ENCODE peak calls at places on chromosomes 5 and 9, in six cellular contexts. One of them, this sample, is unnamed.

GRCh38 chr5:94754824-94755223 is 136.4 kb downstream of the SLF1 start:
- DNase-seq in heart left ventricle: no peak
- DNase-seq in AG04450: no peak
- DNase-seq in mucosa of descending colon: no peak
- DNase-seq in AG09309: no peak
- DNase-seq in foreskin fibroblast: peak
- DNase-seq in this sample: no peak

GRCh38 chr9:98185611-98186171 is 6.7 kb downstream of the CORO2A start:
- DNase-seq in heart left ventricle: no peak
- DNase-seq in AG09309: no peak
- DNase-seq in mucosa of descending colon: no peak
- DNase-seq in foreskin fibroblast: no peak
- DNase-seq in AG04450: no peak
- DNase-seq in this sample: peak

GRCh38 chr9:124006448-124007156 is 5.0 kb upstream of the LHX2 start:
- DNase-seq in mucosa of descending colon: no peak
- DNase-seq in AG09309: no peak
- DNase-seq in AG04450: no peak
- DNase-seq in heart left ventricle: no peak
- DNase-seq in foreskin fibroblast: no peak
- DNase-seq in this sample: no peak

GRCh38 chr9:133492061-133493021 is 13.4 kb upstream of the SLC2A6 start:
- DNase-seq in foreskin fibroblast: no peak
- DNase-seq in heart left ventricle: no peak
- DNase-seq in AG09309: no peak
- DNase-seq in mucosa of descending colon: no peak
- DNase-seq in AG04450: no peak
- DNase-seq in this sample: no peak

GRCh38 chr9:23686257-23686656 is 139.8 kb downstream of the ELAVL2 start:
- DNase-seq in AG04450: no peak
- DNase-seq in foreskin fibroblast: no peak
- DNase-seq in AG09309: no peak
- DNase-seq in mucosa of descending colon: no peak
- DNase-seq in heart left ventricle: no peak
- DNase-seq in this sample: no peak

GRCh38 chr5:120382813-120383212 is 81.3 kb upstream of the PRR16 start:
- DNase-seq in foreskin fibroblast: peak
- DNase-seq in AG04450: no peak
- DNase-seq in heart left ventricle: no peak
- DNase-seq in mucosa of descending colon: no peak
- DNase-seq in AG09309: no peak
- DNase-seq in this sample: no peak

GRCh38 chr5:90293931-90294330 is 115.6 kb downstream of the CETN3 start:
- DNase-seq in foreskin fibroblast: no peak
- DNase-seq in AG09309: no peak
- DNase-seq in AG04450: no peak
- DNase-seq in heart left ventricle: no peak
- DNase-seq in mucosa of descending colon: no peak
- DNase-seq in this sample: peak

GRCh38 chr9:114911167-114911821 is 19.1 kb downstream of the TNFSF8 start:
- DNase-seq in AG09309: no peak
- DNase-seq in foreskin fibroblast: peak
- DNase-seq in mucosa of descending colon: peak
- DNase-seq in heart left ventricle: no peak
- DNase-seq in AG04450: no peak
- DNase-seq in this sample: peak

GRCh38 chr5:102910240-102911226 is 155.4 kb downstream of the PAM start:
- DNase-seq in heart left ventricle: no peak
- DNase-seq in AG04450: peak
- DNase-seq in foreskin fibroblast: peak
- DNase-seq in AG09309: peak
- DNase-seq in mucosa of descending colon: no peak
- DNase-seq in this sample: peak

GRCh38 chr5:181164076-181164952 is 16.9 kb downstream of the OR2V2 start:
- DNase-seq in heart left ventricle: no peak
- DNase-seq in AG04450: no peak
- DNase-seq in foreskin fibroblast: peak
- DNase-seq in mucosa of descending colon: no peak
- DNase-seq in AG09309: no peak
- DNase-seq in this sample: no peak

GRCh38 chr5:154370730-154371334 is 75.0 kb upstream of the SAP30L start:
- DNase-seq in AG04450: no peak
- DNase-seq in AG09309: no peak
- DNase-seq in foreskin fibroblast: peak
- DNase-seq in heart left ventricle: peak
- DNase-seq in mucosa of descending colon: no peak
- DNase-seq in this sample: no peak

GRCh38 chr5:112492291-112492690 is 73.2 kb upstream of the EPB41L4A start:
- DNase-seq in mucosa of descending colon: peak
- DNase-seq in foreskin fibroblast: peak
- DNase-seq in heart left ventricle: peak
- DNase-seq in AG04450: peak
- DNase-seq in AG09309: no peak
- DNase-seq in this sample: peak

GRCh38 chr9:38621434-38622082 is 1.2 kb upstream of the ANKRD18A start:
- DNase-seq in mucosa of descending colon: peak
- DNase-seq in foreskin fibroblast: peak
- DNase-seq in heart left ventricle: no peak
- DNase-seq in AG04450: no peak
- DNase-seq in AG09309: no peak
- DNase-seq in this sample: no peak

GRCh38 chr5:96718635-96719077 is 56.5 kb downstream of the CAST start:
- DNase-seq in AG09309: no peak
- DNase-seq in AG04450: no peak
- DNase-seq in heart left ventricle: peak
- DNase-seq in mucosa of descending colon: peak
- DNase-seq in foreskin fibroblast: no peak
- DNase-seq in this sample: no peak

GRCh38 chr9:38234479-38234878 is 158.0 kb upstream of the ALDH1B1 start:
- DNase-seq in AG09309: no peak
- DNase-seq in heart left ventricle: no peak
- DNase-seq in mucosa of descending colon: no peak
- DNase-seq in foreskin fibroblast: no peak
- DNase-seq in AG04450: no peak
- DNase-seq in this sample: no peak

GRCh38 chr9:106864533-106865143 is 1.7 kb downstream of the ZNF462 start:
- DNase-seq in AG04450: no peak
- DNase-seq in AG09309: no peak
- DNase-seq in heart left ventricle: no peak
- DNase-seq in foreskin fibroblast: peak
- DNase-seq in mucosa of descending colon: peak
- DNase-seq in this sample: peak

GRCh38 chr9:21047315-21047714 is 15.9 kb upstream of the HACD4 start:
- DNase-seq in AG04450: no peak
- DNase-seq in foreskin fibroblast: no peak
- DNase-seq in heart left ventricle: no peak
- DNase-seq in mucosa of descending colon: no peak
- DNase-seq in AG09309: no peak
- DNase-seq in this sample: peak

GRCh38 chr9:92481029-92481633 is 1.2 kb downstream of the ASPN start:
- DNase-seq in heart left ventricle: no peak
- DNase-seq in AG04450: no peak
- DNase-seq in foreskin fibroblast: peak
- DNase-seq in mucosa of descending colon: no peak
- DNase-seq in AG09309: no peak
- DNase-seq in this sample: peak

GRCh38 chr5:154223320-154223719 is 32.8 kb downstream of the GALNT10 start:
- DNase-seq in mucosa of descending colon: no peak
- DNase-seq in AG09309: no peak
- DNase-seq in AG04450: no peak
- DNase-seq in foreskin fibroblast: no peak
- DNase-seq in heart left ventricle: no peak
- DNase-seq in this sample: no peak

GRCh38 chr9:105993051-105993854 is 298.9 kb downstream of the TMEM38B start:
- DNase-seq in foreskin fibroblast: no peak
- DNase-seq in AG09309: no peak
- DNase-seq in mucosa of descending colon: no peak
- DNase-seq in AG04450: no peak
- DNase-seq in heart left ventricle: no peak
- DNase-seq in this sample: no peak

GRCh38 chr9:130463141-130463540 is 18.4 kb downstream of the ASS1 start:
- DNase-seq in heart left ventricle: no peak
- DNase-seq in AG09309: no peak
- DNase-seq in AG04450: no peak
- DNase-seq in foreskin fibroblast: no peak
- DNase-seq in mucosa of descending colon: no peak
- DNase-seq in this sample: no peak

GRCh38 chr5:101782352-101783087 is 513.6 kb downstream of the SLCO4C1 start:
- DNase-seq in AG04450: no peak
- DNase-seq in heart left ventricle: no peak
- DNase-seq in AG09309: no peak
- DNase-seq in mucosa of descending colon: no peak
- DNase-seq in foreskin fibroblast: no peak
- DNase-seq in this sample: no peak

GRCh38 chr5:1190296-1190695 is 11.1 kb upstream of the SLC6A19 start:
- DNase-seq in foreskin fibroblast: no peak
- DNase-seq in heart left ventricle: no peak
- DNase-seq in AG09309: no peak
- DNase-seq in AG04450: no peak
- DNase-seq in mucosa of descending colon: no peak
- DNase-seq in this sample: no peak

GRCh38 chr9:123637940-123638634 is 282.1 kb downstream of the CRB2 start:
- DNase-seq in heart left ventricle: no peak
- DNase-seq in AG09309: peak
- DNase-seq in foreskin fibroblast: no peak
- DNase-seq in AG04450: no peak
- DNase-seq in mucosa of descending colon: peak
- DNase-seq in this sample: no peak

GRCh38 chr5:88287302-88287701 is 18.7 kb upstream of the TMEM161B start:
- DNase-seq in mucosa of descending colon: no peak
- DNase-seq in AG09309: no peak
- DNase-seq in foreskin fibroblast: no peak
- DNase-seq in AG04450: no peak
- DNase-seq in heart left ventricle: no peak
- DNase-seq in this sample: no peak

DNA sequence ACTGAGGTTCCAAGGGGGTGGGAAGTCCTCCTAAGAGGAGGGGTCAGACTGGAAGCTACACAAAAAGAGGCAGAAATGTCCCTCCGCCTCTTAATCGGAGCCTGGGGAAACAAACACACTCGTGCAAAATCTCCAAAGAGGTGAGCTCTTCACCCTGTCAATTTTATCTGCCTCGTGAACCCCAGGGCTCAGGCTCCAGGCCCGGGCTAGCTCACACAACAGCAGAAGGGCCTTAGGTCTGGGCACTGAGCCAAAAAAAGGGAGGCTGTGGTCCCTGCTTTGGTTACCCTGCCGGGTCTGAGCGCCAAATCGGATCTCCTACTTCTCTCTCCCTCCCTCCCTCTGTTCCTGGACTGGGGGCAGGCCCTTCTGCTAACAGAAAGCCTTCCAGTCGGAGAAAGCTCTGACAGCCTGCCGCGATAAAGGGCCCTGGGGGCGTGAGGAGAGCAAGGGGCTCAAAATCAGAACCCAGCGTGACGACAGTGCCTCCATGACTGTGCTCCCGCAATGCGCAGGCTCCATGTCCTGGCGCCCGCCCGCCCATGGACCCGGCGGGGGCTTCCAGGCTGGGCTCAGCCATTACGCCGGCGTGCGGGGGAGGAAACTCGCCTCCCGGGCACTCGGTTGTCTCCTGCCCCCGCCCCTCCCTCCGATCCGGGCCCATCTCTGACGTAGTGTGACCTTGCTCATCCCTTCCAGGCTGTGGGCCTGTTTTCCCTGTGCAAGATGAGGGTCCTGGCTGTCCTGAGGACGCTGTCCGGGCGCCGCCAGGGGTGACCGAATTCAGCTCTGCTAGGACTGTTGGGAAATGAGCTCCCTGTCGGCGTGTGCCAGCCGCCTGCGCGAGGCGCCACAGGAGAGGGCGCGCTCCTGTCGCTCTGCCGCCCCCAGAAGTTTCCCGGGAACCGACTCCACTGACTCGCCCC is 865 bp upstream of the SLC22A4 start:
- DNase-seq in AG04450: peak
- DNase-seq in AG09309: no peak
- DNase-seq in foreskin fibroblast: peak
- DNase-seq in heart left ventricle: peak
- DNase-seq in mucosa of descending colon: peak
- DNase-seq in this sample: peak
- TF ChIP-seq CTCF in AG04450: peak
- TF ChIP-seq CTCF in AG09309: peak
- TF ChIP-seq CTCF in foreskin fibroblast: peak
- TF ChIP-seq CTCF in heart left ventricle: no peak
- TF ChIP-seq CTCF in mucosa of descending colon: no peak
- TF ChIP-seq CTCF in this sample: peak

DNA sequence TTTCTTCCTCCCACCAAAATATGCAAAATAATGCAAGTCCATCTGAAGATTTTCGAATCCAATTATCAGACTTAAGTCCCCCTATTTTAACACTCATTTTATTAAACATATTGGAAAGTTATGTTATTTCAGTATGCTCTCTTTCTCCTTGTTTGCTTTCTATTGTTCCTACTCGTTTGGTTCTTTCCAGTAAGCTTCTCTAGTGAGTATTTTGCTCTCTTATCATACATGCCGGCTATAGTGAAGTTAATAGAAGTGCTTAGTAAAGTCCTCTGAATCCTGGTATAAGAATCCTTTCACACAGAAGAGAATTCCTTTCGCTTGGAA is 496 bp downstream of the ALDH1A1 start:
- DNase-seq in AG04450: no peak
- DNase-seq in mucosa of descending colon: no peak
- DNase-seq in AG09309: no peak
- DNase-seq in foreskin fibroblast: no peak
- DNase-seq in heart left ventricle: no peak
- DNase-seq in this sample: no peak
- H3K4me3 ChIP-seq in AG04450: no peak
- H3K4me3 ChIP-seq in mucosa of descending colon: no peak
- H3K4me3 ChIP-seq in AG09309: no peak
- H3K4me3 ChIP-seq in foreskin fibroblast: peak
- H3K4me3 ChIP-seq in heart left ventricle: peak
- H3K4me3 ChIP-seq in this sample: no peak

GRCh38 chr5:150523472-150524350 is 15.8 kb downstream of the NDST1 start:
- DNase-seq in AG09309: peak
- DNase-seq in foreskin fibroblast: peak
- DNase-seq in mucosa of descending colon: peak
- DNase-seq in AG04450: peak
- DNase-seq in heart left ventricle: peak
- DNase-seq in this sample: peak

GRCh38 chr5:150520747-150521521 is 13.0 kb downstream of the NDST1 start:
- DNase-seq in foreskin fibroblast: no peak
- DNase-seq in AG09309: no peak
- DNase-seq in AG04450: no peak
- DNase-seq in mucosa of descending colon: no peak
- DNase-seq in heart left ventricle: no peak
- DNase-seq in this sample: no peak

GRCh38 chr5:150521939-150522503 is 14.1 kb downstream of the NDST1 start:
- DNase-seq in mucosa of descending colon: no peak
- DNase-seq in AG09309: no peak
- DNase-seq in AG04450: no peak
- DNase-seq in heart left ventricle: no peak
- DNase-seq in foreskin fibroblast: no peak
- DNase-seq in this sample: no peak

GRCh38 chr5:150521522-150521817 is 13.5 kb downstream of the NDST1 start:
- DNase-seq in foreskin fibroblast: no peak
- DNase-seq in AG09309: no peak
- DNase-seq in heart left ventricle: no peak
- DNase-seq in mucosa of descending colon: no peak
- DNase-seq in AG04450: no peak
- DNase-seq in this sample: no peak

GRCh38 chr5:150522504-150523464 is 14.9 kb downstream of the NDST1 start:
- DNase-seq in AG04450: no peak
- DNase-seq in foreskin fibroblast: no peak
- DNase-seq in mucosa of descending colon: no peak
- DNase-seq in heart left ventricle: peak
- DNase-seq in AG09309: no peak
- DNase-seq in this sample: no peak
- TF ChIP-seq CTCF in AG04450: no peak
- TF ChIP-seq CTCF in foreskin fibroblast: no peak
- TF ChIP-seq CTCF in mucosa of descending colon: no peak
- TF ChIP-seq CTCF in heart left ventricle: no peak
- TF ChIP-seq CTCF in AG09309: no peak
- TF ChIP-seq CTCF in this sample: no peak

GRCh38 chr5:129096382-129096991 is 1.9 kb downstream of the ISOC1 start:
- DNase-seq in AG04450: no peak
- DNase-seq in AG09309: no peak
- DNase-seq in foreskin fibroblast: no peak
- DNase-seq in heart left ventricle: no peak
- DNase-seq in mucosa of descending colon: peak
- DNase-seq in this sample: peak
- H3K4me3 ChIP-seq in AG04450: no peak
- H3K4me3 ChIP-seq in AG09309: no peak
- H3K4me3 ChIP-seq in foreskin fibroblast: no peak
- H3K4me3 ChIP-seq in heart left ventricle: peak
- H3K4me3 ChIP-seq in mucosa of descending colon: no peak
- H3K4me3 ChIP-seq in this sample: no peak

This sample was measured in cardiac fibroblast.